ENCODE peak calls at places on chromosomes 6 and 20, in eight cellular contexts. Q, K, U, A, I, T, E and O are unnamed samples.

GRCh38 chr6:113994934-113995342 is 24.0 kb upstream of the HDAC2 start:
- DNase-seq in I (peak; percentile 91), K (peak; percentile 35), A (peak; percentile 89), Q (peak; percentile 42), T (peak; percentile 93), E (peak; percentile 86), U (peak; percentile 25), O (peak; percentile 91)

GRCh38 chr6:157074969-157075368 is 248.3 kb downstream of the TMEM242 start:
- DNase-seq in K (no peak), Q (no peak), I (no peak), E (no peak), U (no peak), A (no peak), T (no peak), O (no peak)

GRCh38 chr6:137409378-137409777 is 84.8 kb downstream of the OLIG3 start:
- DNase-seq in K (no peak), U (no peak), T (no peak), I (no peak), Q (no peak), A (no peak), E (no peak), O (no peak)

GRCh38 chr20:3631534-3631933 is 31.7 kb downstream of the GFRA4 start:
- DNase-seq in K (no peak), U (no peak), I (no peak), T (no peak), A (no peak), Q (no peak), E (no peak), O (no peak)

GRCh38 chr6:24357336-24358218 is at the start of gene DCDC2:
- DNase-seq in A (no peak), K (peak; percentile 20), I (no peak), Q (peak; percentile 20), U (peak; percentile 84), E (peak; percentile 22), T (no peak), O (no peak)

GRCh38 chr6:82882363-82883033 is 183.1 kb downstream of the UBE3D start:
- DNase-seq in U (no peak), K (no peak), T (no peak), Q (no peak), E (no peak), I (no peak), A (peak; percentile 45), O (peak; percentile 76)

GRCh38 chr6:89536230-89536629 is 102.3 kb downstream of the LYRM2 start:
- DNase-seq in I (no peak), T (no peak), Q (no peak), A (no peak), K (no peak), E (no peak), U (no peak), O (no peak)

GRCh38 chr6:83461438-83461837 is 30.6 kb upstream of the ME1 start:
- DNase-seq in A (no peak), Q (no peak), E (no peak), I (no peak), T (no peak), K (no peak), U (no peak), O (no peak)

GRCh38 chr6:53811082-53811481 is 16.3 kb downstream of the LRRC1 start:
- DNase-seq in U (peak; percentile 77), K (peak; percentile 50), E (no peak), Q (no peak), T (peak; percentile 57), I (peak; percentile 42), A (peak; percentile 79), O (no peak)

GRCh38 chr20:47360207-47360488 is 3.6 kb upstream of the ZMYND8 start:
- DNase-seq in E (no peak), K (no peak), I (peak; percentile 49), A (peak; percentile 91), Q (no peak), T (no peak), U (no peak), O (no peak)

GRCh38 chr6:52063584-52064400 is 23.6 kb downstream of the PKHD1 start:
- DNase-seq in T (peak; percentile 66), K (peak; percentile 29), I (peak; percentile 50), E (no peak), U (peak; percentile 4), A (peak; percentile 62), Q (peak; percentile 40), O (peak; percentile 17)

GRCh38 chr6:64714073-64714472 is 993.0 kb downstream of the EYS start:
- DNase-seq in U (no peak), A (no peak), T (no peak), Q (no peak), E (no peak), K (no peak), I (no peak), O (peak; percentile 66)